ENCODE peak calls at places on chromosomes 11 and 22, in eight cellular contexts. E, U, C, Q, G, X, H and P are unnamed samples.

GRCh38 chr11:61090092-61090491 is 12.2 kb upstream of the CD5 start:
- DNase-seq in E (no peak), U (no peak), C (no peak), Q (no peak), G (no peak), X (no peak), H (no peak), P (no peak)

GRCh38 chr11:28146123-28146751 is 38.0 kb downstream of the METTL15 start:
- DNase-seq in E (no peak), U (no peak), C (no peak), Q (no peak), G (no peak), X (no peak), H (no peak), P (no peak)

GRCh38 chr11:77107950-77108349 is 5.3 kb downstream of the OMP start:
- DNase-seq in E (no peak), U (no peak), C (peak; percentile 85), Q (no peak), G (no peak), X (peak; percentile 73), H (peak; percentile 59), P (no peak)

GRCh38 chr11:77151804-77152513 is 23.9 kb downstream of the MYO7A start:
- DNase-seq in E (no peak), U (no peak), C (no peak), Q (peak; percentile 58), G (peak; percentile 65), X (no peak), H (no peak), P (peak; percentile 24)

GRCh38 chr22:30838111-30838510 is 130.5 kb downstream of the MORC2 start:
- DNase-seq in E (no peak), U (no peak), C (no peak), Q (no peak), G (no peak), X (no peak), H (no peak), P (no peak)

GRCh38 chr11:2776351-2777061 is 76.7 kb upstream of the KCNQ1OT1 start:
- DNase-seq in E (no peak), U (peak; percentile 61), C (peak; percentile 13), Q (no peak), G (peak; percentile 43), X (peak; percentile 61), H (peak; percentile 11), P (no peak)

GRCh38 chr22:30876925-30877553 is 91.5 kb downstream of the MORC2 start:
- DNase-seq in E (no peak), U (no peak), C (no peak), Q (no peak), G (no peak), X (no peak), H (no peak), P (no peak)

GRCh38 chr11:59668188-59668949 is 468 bp downstream of the PATL1 start:
- DNase-seq in E (no peak), U (peak; percentile 94), C (peak; percentile 47), Q (no peak), G (no peak), X (peak; percentile 83), H (peak; percentile 58), P (no peak)

GRCh38 chr11:7098235-7098832 is 9.5 kb downstream of the RBMXL2 start:
- DNase-seq in E (peak; percentile 76), U (no peak), C (no peak), Q (peak; percentile 40), G (no peak), X (no peak), H (no peak), P (peak; percentile 49)

GRCh38 chr11:83655996-83656395 is 369.8 kb upstream of the CCDC90B start:
- DNase-seq in E (no peak), U (no peak), C (no peak), Q (no peak), G (no peak), X (no peak), H (no peak), P (no peak)

GRCh38 chr11:93648168-93648567 is 13.3 kb upstream of the CEP295 start:
- DNase-seq in E (peak; percentile 39), U (no peak), C (no peak), Q (no peak), G (no peak), X (no peak), H (no peak), P (no peak)

GRCh38 chr11:120545813-120546212 is 34.3 kb downstream of the GRIK4 start:
- DNase-seq in E (no peak), U (no peak), C (no peak), Q (no peak), G (no peak), X (no peak), H (no peak), P (no peak)

GRCh38 chr11:86136542-86136941 is 67.7 kb upstream of the PICALM start:
- DNase-seq in E (no peak), U (no peak), C (no peak), Q (no peak), G (no peak), X (no peak), H (no peak), P (no peak)

GRCh38 chr11:93432247-93432646 is 101.7 kb downstream of the DEUP1 start:
- DNase-seq in E (no peak), U (no peak), C (no peak), Q (no peak), G (no peak), X (no peak), H (no peak), P (no peak)

GRCh38 chr22:49138250-49138790 is 689.4 kb downstream of the BRD1 start:
- DNase-seq in E (no peak), U (no peak), C (no peak), Q (no peak), G (no peak), X (no peak), H (no peak), P (no peak)

GRCh38 chr11:92678212-92678611 is 291.2 kb upstream of the MTNR1B start:
- DNase-seq in E (no peak), U (no peak), C (no peak), Q (no peak), G (no peak), X (no peak), H (no peak), P (no peak)

GRCh38 chr11:121070951-121071350 is 30.1 kb upstream of the TECTA start:
- DNase-seq in E (no peak), U (no peak), C (no peak), Q (no peak), G (no peak), X (no peak), H (no peak), P (no peak)

GRCh38 chr11:61295596-61295926 is 445 bp upstream of the VWCE start:
- DNase-seq in E (no peak), U (peak; percentile 74), C (no peak), Q (no peak), G (no peak), X (no peak), H (no peak), P (no peak)

GRCh38 chr22:36546092-36546804 is 17.3 kb upstream of the EIF3D start:
- DNase-seq in E (peak; percentile 67), U (no peak), C (peak; percentile 44), Q (no peak), G (no peak), X (no peak), H (peak; percentile 32), P (no peak)

GRCh38 chr11:16468735-16469446 is 112.5 kb upstream of the SOX6 start:
- DNase-seq in E (no peak), U (no peak), C (no peak), Q (no peak), G (no peak), X (no peak), H (no peak), P (no peak)

GRCh38 chr11:120205596-120206161 is 5.2 kb upstream of the OAF start:
- DNase-seq in E (no peak), U (no peak), C (no peak), Q (no peak), G (no peak), X (no peak), H (no peak), P (no peak)

GRCh38 chr11:19963697-19964340 is 196.5 kb downstream of the DBX1 start:
- DNase-seq in E (no peak), U (no peak), C (no peak), Q (no peak), G (peak; percentile 53), X (no peak), H (no peak), P (no peak)

GRCh38 chr11:79294845-79295520 is 145.8 kb downstream of the TENM4 start:
- DNase-seq in E (no peak), U (no peak), C (peak; percentile 16), Q (no peak), G (no peak), X (no peak), H (no peak), P (no peak)

GRCh38 chr11:5476184-5476819 is 12.2 kb upstream of the OR52D1 start:
- DNase-seq in E (peak; percentile 60), U (no peak), C (peak; percentile 42), Q (peak; percentile 36), G (no peak), X (no peak), H (no peak), P (peak; percentile 37)

GRCh38 chr22:32562396-32562795 is 87.8 kb downstream of the FBXO7 start:
- DNase-seq in E (no peak), U (no peak), C (no peak), Q (no peak), G (no peak), X (no peak), H (no peak), P (no peak)

GRCh38 chr11:45857834-45858492 is 10.7 kb downstream of the CRY2 start:
- DNase-seq in E (no peak), U (no peak), C (peak; percentile 71), Q (no peak), G (no peak), X (no peak), H (peak; percentile 52), P (no peak)

GRCh38 chr11:36123353-36124220 is 165.6 kb downstream of the COMMD9 start:
- DNase-seq in E (no peak), U (no peak), C (no peak), Q (no peak), G (no peak), X (no peak), H (peak; percentile 18), P (no peak)

GRCh38 chr11:40513281-40513680 is 946.2 kb downstream of the LRRC4C start:
- DNase-seq in E (no peak), U (no peak), C (no peak), Q (no peak), G (no peak), X (no peak), H (no peak), P (no peak)
- H3K4me3 ChIP-seq in E (no peak overlapping the region), U (no peak overlapping the region), C (no peak overlapping the region), Q (no peak overlapping the region), G (no peak overlapping the region), X (no peak overlapping the region), H (no peak overlapping the region), P (no peak overlapping the region)

GRCh38 chr11:65278351-65278750 is 16.6 kb downstream of the POLA2 start:
- DNase-seq in E (no peak), U (no peak), C (no peak), Q (no peak), G (no peak), X (no peak), H (no peak), P (no peak)
- H3K4me1 ChIP-seq in E (peaks cover 7% of the 10 kb centered on the region), U (peaks cover 43% of the 10 kb centered on the region), C (peaks cover 10% of the 10 kb centered on the region), Q (peaks cover 11% of the 10 kb centered on the region), G (no peaks in the 10 kb centered on the region), X (peaks cover 13% of the 10 kb centered on the region), H (peaks cover 7% of the 10 kb centered on the region), P (no peaks in the 10 kb centered on the region)

GRCh38 chr11:47899801-47900200 is 51.7 kb upstream of the NUP160 start:
- DNase-seq in E (peak; percentile 94), U (peak; percentile 85), C (no peak), Q (no peak), G (no peak), X (no peak), H (no peak), P (no peak)
- H3K4me3 ChIP-seq in E (peak overlapping the region; percentile 24), U (no peak overlapping the region), C (no peak overlapping the region), Q (no peak overlapping the region), G (no peak overlapping the region), X (no peak overlapping the region), H (no peak overlapping the region), P (no peak overlapping the region)

GRCh38 chr11:47393163-47394049 is 15.0 kb upstream of the SLC39A13 start:
- DNase-seq in E (no peak), U (peak; percentile 92), C (no peak), Q (no peak), G (no peak), X (peak; percentile 76), H (peak; percentile 58), P (no peak)
- H3K4me1 ChIP-seq in E (peaks cover 57% of the 10 kb centered on the region), U (peaks cover 95% of the 10 kb centered on the region), C (no peaks in the 10 kb centered on the region), Q (peaks cover 62% of the 10 kb centered on the region), G (peaks cover 62% of the 10 kb centered on the region), X (peaks cover 27% of the 10 kb centered on the region), H (peaks cover 10% of the 10 kb centered on the region), P (peaks cover 42% of the 10 kb centered on the region)